ENCODE peak calls at places on chromosomes 5 and 9, in eight cellular contexts. N is endodermal cell, Q is spleen, I is B cell, H is PC-3, E is upper lobe of left lung, J is fibroblast of mammary gland, T is astrocyte of the spinal cord. F is an unnamed sample.

GRCh38 chr5:108739906-108740305 is 7.8 kb upstream of the FER start:
- DNase-seq in T (no peak), Q (no peak), E (no peak), N (no peak), J (no peak), I (no peak), H (no peak), F (no peak)

GRCh38 chr9:120829650-120830049 is 13.1 kb downstream of the PSMD5 start:
- DNase-seq in H (no peak), Q (no peak), J (no peak), T (no peak), I (no peak), N (no peak), E (no peak), F (no peak)

GRCh38 chr5:11609570-11610322 is 294.5 kb downstream of the CTNND2 start:
- DNase-seq in J (no peak), H (no peak), E (no peak), I (no peak), Q (no peak), N (no peak), T (no peak), F (no peak)

GRCh38 chr9:121783523-121784507 is 132.4 kb downstream of the DAB2IP start:
- DNase-seq in T (no peak), H (no peak), N (peak), J (no peak), I (no peak), E (peak), Q (peak), F (no peak)

GRCh38 chr5:123450641-123451421 is 27.6 kb upstream of the CEP120 start:
- DNase-seq in E (no peak), I (no peak), Q (no peak), T (peak), H (no peak), J (no peak), N (no peak), F (no peak)

GRCh38 chr5:171573021-171573420 is 153.6 kb downstream of the FGF18 start:
- DNase-seq in Q (no peak), J (no peak), T (no peak), I (no peak), E (no peak), N (no peak), H (no peak), F (no peak)

GRCh38 chr9:113675475-113675941 is 200.6 kb upstream of the ZNF618 start:
- DNase-seq in N (no peak), J (peak), I (no peak), E (no peak), T (peak), H (peak), Q (no peak), F (no peak)

GRCh38 chr5:171984748-171985419 is 21.6 kb downstream of the FBXW11 start:
- DNase-seq in J (peak), T (peak), H (peak), Q (no peak), N (no peak), I (no peak), E (no peak), F (no peak)

GRCh38 chr9:87333802-87334201 is 163.9 kb upstream of the DAPK1 start:
- DNase-seq in I (no peak), H (no peak), N (no peak), T (no peak), Q (no peak), E (no peak), J (no peak), F (no peak)

GRCh38 chr5:168851902-168852321 is 272.7 kb upstream of the PANK3 start:
- DNase-seq in T (peak), E (no peak), N (no peak), I (no peak), Q (no peak), H (peak), J (peak), F (no peak)

GRCh38 chr5:159567461-159567860 is 237.2 kb upstream of the IL12B start:
- DNase-seq in J (peak), E (no peak), I (no peak), Q (no peak), T (no peak), N (no peak), H (no peak), F (no peak)

GRCh38 chr5:52989781-52990530 is 804 bp downstream of the ITGA2 start:
- DNase-seq in Q (peak), T (peak), E (peak), H (peak), I (peak), J (peak), N (peak), F (peak)
- TF ChIP-seq CTCF in Q (no peak), T (peak), E (no peak), H (no peak), I (no peak), J (peak), N (peak), F (no peak)

GRCh38 chr9:2241461-2241874 is 226.3 kb downstream of the SMARCA2 start:
- DNase-seq in H (no peak), J (peak), E (peak), T (peak), I (no peak), Q (peak), N (peak), F (peak)
- TF ChIP-seq CTCF in H (peak), J (peak), E (peak), T (peak), I (peak), Q (no peak), N (peak), F (peak)

GRCh38 chr9:89603629-89604462 is 966 bp upstream of the GADD45G start:
- DNase-seq in Q (peak), N (peak), J (no peak), H (no peak), T (peak), I (peak), E (peak), F (peak)

GRCh38 chr9:89601306-89601705 is 3.5 kb upstream of the GADD45G start:
- DNase-seq in N (peak), J (no peak), Q (no peak), E (no peak), H (no peak), T (no peak), I (no peak), F (no peak)

GRCh38 chr9:89604463-89605180 is at the start of gene GADD45G:
- DNase-seq in N (peak), H (peak), J (peak), E (peak), I (peak), T (peak), Q (peak), F (peak)

GRCh38 chr9:89601856-89602562 is 2.8 kb upstream of the GADD45G start:
- DNase-seq in T (no peak), E (no peak), J (no peak), I (no peak), N (peak), Q (no peak), H (no peak), F (no peak)

DNA sequence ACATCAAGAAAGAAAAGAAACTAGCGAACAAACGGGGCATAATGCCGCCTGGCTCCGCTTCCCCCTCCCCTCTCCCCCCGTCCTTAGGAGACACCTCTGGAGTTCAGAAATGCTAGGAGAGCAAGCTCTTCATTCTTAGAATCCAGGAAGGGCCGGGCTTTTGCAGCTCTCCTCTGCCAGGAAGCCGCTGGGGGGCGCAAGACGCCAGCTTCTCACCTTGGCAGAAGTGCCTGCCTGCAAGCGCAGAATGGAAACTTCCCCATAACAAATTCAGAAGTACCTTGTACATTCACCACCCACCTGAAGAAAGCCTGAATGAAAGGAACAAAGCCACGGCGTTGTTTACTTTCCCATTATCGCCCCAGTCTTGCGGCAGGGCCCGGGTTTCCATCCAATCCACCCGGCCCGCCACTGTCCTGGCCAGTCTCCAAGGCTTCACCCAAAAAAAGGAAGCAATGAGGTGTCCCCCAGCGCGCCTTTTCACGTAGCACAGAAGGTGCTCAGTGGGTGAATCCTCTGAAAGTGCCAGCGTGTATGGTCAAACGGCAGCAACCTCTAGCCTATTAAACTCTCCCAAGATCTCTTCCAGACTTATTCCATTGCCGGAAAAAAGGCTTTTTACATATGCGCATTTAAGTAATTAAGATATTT is 1.7 kb upstream of the GADD45G start:
- DNase-seq in H (peak), Q (peak), E (peak), I (peak), N (peak), J (peak), T (peak), F (peak)
- TF ChIP-seq CTCF in H (peak), Q (peak), E (peak), I (peak), N (peak), J (peak), T (peak), F (peak)

GRCh38 chr5:26572486-26572885 is 465.9 kb downstream of the CDH9 start:
- DNase-seq in Q (no peak), J (no peak), N (no peak), E (no peak), T (no peak), I (no peak), H (peak), F (no peak)
- TF ChIP-seq CTCF in Q (no peak), J (no peak), N (no peak), E (no peak), T (no peak), I (no peak), H (no peak), F (no peak)

DNA sequence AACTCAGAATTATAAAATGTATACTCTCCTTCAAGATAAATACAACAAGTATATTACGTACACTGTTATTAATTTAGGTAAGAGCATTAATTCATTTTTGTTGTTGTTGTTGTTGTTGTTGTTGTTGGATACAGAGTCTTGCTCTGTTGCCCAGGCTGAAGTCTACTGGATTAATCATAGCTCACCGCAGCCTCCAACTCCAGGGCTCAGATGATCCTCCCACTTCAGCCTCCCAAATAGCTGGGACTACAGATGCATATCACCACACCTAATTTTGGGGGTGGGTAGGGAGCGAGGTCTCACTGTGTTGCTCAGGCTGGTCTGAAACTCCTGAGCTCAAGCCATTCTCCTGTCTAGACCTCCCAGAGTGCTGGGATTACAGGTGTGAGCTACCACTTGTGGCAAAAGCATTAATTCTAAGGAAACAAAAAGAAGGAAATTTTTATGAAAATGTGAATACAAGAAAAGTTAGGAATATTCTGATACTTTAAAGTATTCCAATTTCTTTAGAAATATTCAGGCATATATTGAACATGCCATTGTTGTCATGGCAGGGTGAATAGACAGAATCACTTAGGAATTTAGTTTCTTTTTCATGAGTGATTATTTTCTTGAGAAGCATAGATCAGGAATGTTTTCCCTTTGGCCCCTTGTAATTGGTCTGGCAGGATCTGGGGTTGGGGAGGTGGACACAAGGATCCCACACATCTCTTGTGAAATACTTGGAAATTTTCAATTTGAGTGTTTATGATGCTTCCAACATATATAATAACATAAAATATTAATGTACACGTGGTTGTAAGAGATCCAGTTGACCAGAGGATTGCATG is 263.7 kb downstream of the FANCC start:
- DNase-seq in H (no peak), E (no peak), J (no peak), I (no peak), T (no peak), Q (no peak), N (peak), F (no peak)
- TF ChIP-seq CTCF in H (no peak), E (no peak), J (no peak), I (no peak), T (no peak), Q (no peak), N (no peak), F (no peak)

GRCh38 chr9:14660721-14661120 is 32.5 kb downstream of the ZDHHC21 start:
- DNase-seq in H (no peak), I (no peak), Q (no peak), J (no peak), T (no peak), N (no peak), E (no peak), F (no peak)

GRCh38 chr9:14662060-14662453 is 31.2 kb downstream of the ZDHHC21 start:
- DNase-seq in H (no peak), Q (no peak), I (no peak), N (no peak), J (no peak), T (no peak), E (no peak), F (no peak)

DNA sequence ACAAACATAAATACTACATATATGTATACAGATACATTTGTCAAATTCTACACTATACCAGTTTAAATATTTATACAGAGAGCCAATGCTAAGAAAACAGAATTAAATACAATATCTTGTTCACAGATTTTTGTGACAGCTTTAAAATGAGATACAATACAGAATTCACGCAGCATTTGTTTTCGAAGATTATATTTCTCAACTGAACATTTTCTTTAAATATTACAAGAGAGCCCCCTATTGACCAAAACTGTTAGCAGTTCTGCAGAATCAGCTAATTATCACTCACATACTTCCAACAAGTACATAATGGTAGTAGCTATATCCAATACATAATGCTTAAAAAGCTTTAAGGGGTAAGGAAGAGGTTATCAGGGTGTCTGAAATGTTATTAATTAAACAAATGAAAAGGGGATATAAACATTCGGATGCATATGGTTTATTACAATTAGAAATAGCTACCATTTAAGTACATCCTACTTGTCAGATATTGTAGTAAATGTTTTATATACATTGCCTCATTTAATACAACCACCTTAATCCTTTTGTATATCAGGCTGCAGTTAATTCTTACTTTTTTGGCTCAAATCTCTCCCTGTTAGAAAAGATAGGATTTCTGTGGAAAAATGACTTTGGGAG is 31.7 kb downstream of the ZDHHC21 start:
- DNase-seq in H (peak), J (peak), Q (no peak), N (no peak), I (no peak), E (no peak), T (peak), F (no peak)
- TF ChIP-seq CTCF in H (peak), J (peak), Q (no peak), N (peak), I (peak), E (no peak), T (peak), F (peak)

DNA sequence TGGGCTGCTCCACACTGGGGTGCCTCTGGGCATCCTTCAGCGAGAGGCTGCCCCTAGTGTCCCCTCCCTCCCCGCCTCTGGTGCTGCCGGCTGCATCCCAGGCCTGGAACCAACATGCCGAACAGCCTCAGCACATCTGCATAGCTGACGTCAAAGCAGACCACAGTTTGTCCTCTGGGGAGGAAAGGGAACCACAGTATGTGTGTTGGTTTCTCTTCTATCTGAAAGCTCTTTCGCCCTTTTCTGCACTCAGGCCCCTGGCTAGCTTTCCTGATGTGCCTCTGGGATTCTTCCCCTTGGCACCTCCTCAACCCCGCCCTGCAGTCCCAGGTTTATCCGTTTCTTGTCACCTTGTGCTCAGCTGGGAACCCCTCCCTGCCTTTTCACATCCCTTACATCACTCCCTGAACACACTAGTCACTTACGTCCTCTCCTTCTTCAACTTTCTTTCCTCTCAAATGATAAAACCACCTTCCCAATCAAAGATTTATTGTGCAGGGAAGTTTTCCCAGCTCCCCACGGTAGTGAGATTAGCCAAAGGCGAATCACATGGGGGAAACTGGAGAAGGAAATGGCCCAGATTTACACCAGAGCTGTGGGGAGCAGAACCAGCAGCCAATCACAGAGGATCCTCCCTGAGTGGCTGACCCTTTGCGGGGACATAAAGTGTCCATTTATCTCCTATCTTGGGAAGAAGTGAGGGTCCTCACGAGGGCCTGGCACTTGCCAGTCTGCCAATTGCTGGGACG is 35.6 kb upstream of the B4GALT1 start:
- DNase-seq in H (no peak), Q (peak), J (peak), I (peak), N (no peak), T (peak), E (peak), F (no peak)
- TF ChIP-seq CTCF in H (no peak), Q (no peak), J (no peak), I (no peak), N (no peak), T (no peak), E (no peak), F (no peak)

GRCh38 chr9:135416771-135417290 is 62.8 kb upstream of the PPP1R26 start:
- DNase-seq in J (no peak), T (no peak), E (no peak), Q (no peak), N (no peak), H (no peak), I (no peak), F (no peak)
- TF ChIP-seq CTCF in J (no peak), T (no peak), E (no peak), Q (no peak), N (peak), H (no peak), I (no peak), F (no peak)

F was measured in nephron progenitor cell.